ENCODE peak calls at places on chromosomes 6 and 20, in ten cellular contexts. I is MM.1S; H is mesendoderm; Z is CD8-positive, alpha-beta T cell; M is astrocyte; D is A549; B is psoas muscle; J is neuronal stem cell; F is tibial nerve; C is iPS DF 6.9. O is an unnamed sample.

GRCh38 chr20:53678990-53679596 is 85.5 kb upstream of the ZNF217 start:
- DNase-seq in M (no peak), B (no peak), I (no peak), D (no peak), Z (no peak), H (no peak), J (no peak), C (no peak), F (no peak), O (no peak)

GRCh38 chr20:21270806-21271205 is 32.3 kb upstream of the XRN2 start:
- DNase-seq in D (no peak), H (no peak), C (no peak), J (no peak), Z (no peak), M (no peak), F (no peak), B (no peak), I (no peak), O (no peak)

GRCh38 chr6:134903448-134903847 is 46.5 kb downstream of the ALDH8A1 start:
- DNase-seq in M (no peak), B (no peak), H (no peak), Z (no peak), J (no peak), D (no peak), I (no peak), F (no peak), C (no peak), O (no peak)

GRCh38 chr6:134357110-134357509 is 39.2 kb upstream of the SGK1 start:
- DNase-seq in B (no peak), J (no peak), Z (no peak), M (no peak), D (no peak), H (no peak), C (no peak), F (no peak), I (no peak), O (no peak)

GRCh38 chr20:43840382-43841070 is 74.1 kb upstream of the TOX2 start:
- DNase-seq in Z (peak; percentile 23), C (peak; percentile 33), M (no peak), I (peak; percentile 29), D (peak; percentile 80), J (peak; percentile 11), H (peak; percentile 78), F (no peak), B (no peak), O (no peak)

GRCh38 chr6:138562691-138563090 is 63.4 kb upstream of the NHSL1 start:
- DNase-seq in F (no peak), H (no peak), M (no peak), Z (no peak), B (no peak), I (no peak), C (no peak), J (no peak), D (no peak), O (no peak)

GRCh38 chr6:38739532-38739931 is 24.4 kb downstream of the DNAH8 start:
- DNase-seq in D (no peak), B (no peak), J (no peak), I (no peak), C (no peak), Z (no peak), F (no peak), H (no peak), M (no peak), O (no peak)

GRCh38 chr6:12605888-12606345 is 110.7 kb upstream of the PHACTR1 start:
- DNase-seq in D (peak; percentile 23), J (peak; percentile 48), M (peak; percentile 42), H (peak; percentile 82), Z (peak; percentile 22), B (no peak), I (peak; percentile 81), F (peak; percentile 73), C (peak; percentile 47), O (peak; percentile 53)

GRCh38 chr6:124535746-124536145 is 426.5 kb upstream of the RNF217 start:
- DNase-seq in B (no peak), C (no peak), M (peak; percentile 74), H (peak; percentile 50), F (no peak), J (no peak), Z (no peak), I (no peak), D (peak; percentile 1), O (no peak)

GRCh38 chr6:17470209-17470952 is 77.0 kb downstream of the CAP2 start:
- DNase-seq in D (no peak), C (no peak), Z (no peak), H (no peak), J (no peak), I (no peak), F (no peak), B (no peak), M (peak; percentile 48), O (no peak)

GRCh38 chr6:55704421-55704820 is 125.4 kb upstream of the HMGCLL1 start:
- DNase-seq in J (no peak), H (peak; percentile 3), Z (no peak), B (no peak), D (no peak), M (peak; percentile 75), F (no peak), I (no peak), C (no peak), O (no peak)

GRCh38 chr20:33647603-33648395 is 14.3 kb upstream of the C20orf144 start:
- DNase-seq in B (no peak), D (no peak), M (peak; percentile 85), H (no peak), J (no peak), F (no peak), I (peak; percentile 86), Z (no peak), C (no peak), O (no peak)

GRCh38 chr20:10654630-10655029 is 19.2 kb downstream of the JAG1 start:
- DNase-seq in I (no peak), D (no peak), Z (no peak), J (no peak), F (no peak), M (no peak), B (no peak), H (peak; percentile 65), C (no peak), O (peak; percentile 73)
- H3K4me1 ChIP-seq in I (no peaks in the 10 kb centered on the region), D (peaks cover 58% of the 10 kb centered on the region), Z (no peaks in the 10 kb centered on the region), J (peaks cover 55% of the 10 kb centered on the region), F (peaks cover 32% of the 10 kb centered on the region), M (peaks cover 56% of the 10 kb centered on the region), B (peaks cover 46% of the 10 kb centered on the region), H (peaks cover 21% of the 10 kb centered on the region), C (peaks cover 12% of the 10 kb centered on the region), O (peaks cover 65% of the 10 kb centered on the region)

DNA sequence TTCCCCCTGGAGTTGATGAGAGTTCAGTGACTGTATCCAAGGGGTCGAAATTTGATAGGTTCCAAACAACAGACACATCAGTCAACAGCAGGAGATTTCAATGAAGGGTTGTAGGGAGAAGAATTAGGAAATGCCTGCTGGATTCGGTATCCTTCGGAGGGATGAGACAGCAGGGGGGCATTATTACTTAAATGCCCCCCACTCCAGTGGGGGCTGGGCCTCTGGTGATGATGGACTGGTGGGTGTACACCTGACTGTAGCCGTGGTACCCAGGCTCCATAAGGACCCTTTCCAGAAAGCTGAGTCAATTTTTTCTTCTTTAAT is 41.2 kb downstream of the ZMYND8 start:
- DNase-seq in D (no peak), Z (no peak), C (no peak), B (peak; percentile 40), M (no peak), I (no peak), F (no peak), J (no peak), H (peak; percentile 63), O (no peak)
- H3K27ac ChIP-seq in D (peak overlapping the region; percentile 97), Z (no peak overlapping the region), C (no peak overlapping the region), B (peak overlapping the region; percentile 96), M (peak overlapping the region; percentile 97), I (no peak overlapping the region), F (peak overlapping the region; percentile 95), J (peak overlapping the region; percentile 46), H (peak overlapping the region; percentile 49), O (no peak overlapping the region)

DNA sequence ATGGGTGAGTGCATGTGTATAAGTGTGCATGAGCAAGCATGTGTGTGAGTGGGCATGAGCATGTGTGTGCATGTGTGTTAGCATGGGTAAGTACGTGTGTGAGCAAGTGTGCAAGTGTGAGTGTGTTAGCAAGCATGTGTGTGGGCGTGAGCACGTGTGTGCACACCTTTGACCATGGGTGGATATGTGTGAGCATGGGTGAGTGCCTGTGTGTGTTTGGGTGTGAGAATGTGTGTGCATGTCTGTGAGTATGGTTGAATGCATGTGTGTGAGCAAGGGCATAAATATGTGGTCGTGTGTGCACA is 84.6 kb downstream of the DLL1 start:
- DNase-seq in M (no peak), D (no peak), J (no peak), I (no peak), B (no peak), F (peak; percentile 2), C (no peak), Z (peak; percentile 3), H (no peak), O (no peak)
- H3K4me1 ChIP-seq in M (no peaks in the 10 kb centered on the region), D (no peaks in the 10 kb centered on the region), J (peaks cover 21% of the 10 kb centered on the region), I (no peaks in the 10 kb centered on the region), B (no peaks in the 10 kb centered on the region), F (no peaks in the 10 kb centered on the region), C (no peaks in the 10 kb centered on the region), Z (no peaks in the 10 kb centered on the region), H (no peaks in the 10 kb centered on the region), O (no peaks in the 10 kb centered on the region)

DNA sequence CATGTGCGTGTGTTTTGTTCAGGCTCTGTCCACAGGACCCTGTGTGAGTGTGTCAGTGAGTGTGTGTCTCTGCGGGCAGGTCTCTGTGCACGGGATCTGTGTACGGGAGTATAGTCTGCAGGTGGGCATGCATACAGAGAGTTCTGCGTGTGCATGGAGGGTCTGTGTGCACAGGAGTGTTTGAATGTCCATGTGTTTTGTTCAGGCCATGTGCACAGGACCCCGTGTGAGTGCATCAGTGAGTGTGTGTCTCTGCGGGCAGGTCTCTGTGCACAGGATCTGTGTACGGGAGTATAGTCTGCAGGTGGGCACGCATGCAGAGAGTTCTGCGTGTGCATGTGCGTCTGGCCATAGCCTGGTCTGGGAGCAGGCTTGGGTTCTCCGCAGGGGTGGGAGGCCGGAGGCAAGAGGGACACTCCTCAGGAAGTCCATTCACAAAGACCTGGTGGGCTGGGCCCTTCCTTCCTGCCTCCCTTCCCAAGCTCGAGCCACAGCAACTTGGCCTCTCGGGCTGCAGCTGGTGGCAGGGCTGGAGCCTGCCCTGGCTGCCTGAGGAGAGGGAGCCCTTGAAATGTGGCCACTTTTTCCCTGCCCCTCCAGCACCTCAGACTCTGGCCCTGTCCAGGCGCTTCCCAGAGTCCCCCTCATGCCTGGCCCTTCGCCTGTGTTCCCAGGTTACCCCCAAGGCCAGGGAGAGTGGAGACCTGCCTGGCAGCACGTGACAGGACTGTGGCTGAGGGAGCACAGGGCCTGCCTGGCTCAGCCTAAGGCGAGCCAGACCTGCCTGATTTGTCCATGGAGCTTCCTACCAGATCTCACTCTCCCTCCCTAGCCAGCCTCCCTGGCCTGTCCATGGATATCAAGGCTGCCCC is 6.8 kb downstream of the HSPA12B start:
- DNase-seq in I (no peak), M (no peak), J (no peak), F (no peak), D (no peak), B (no peak), H (no peak), C (no peak), Z (no peak), O (no peak)
- H3K27ac ChIP-seq in I (no peak overlapping the region), M (no peak overlapping the region), J (no peak overlapping the region), F (no peak overlapping the region), D (no peak overlapping the region), B (peak overlapping the region; percentile 55), H (no peak overlapping the region), C (no peak overlapping the region), Z (no peak overlapping the region), O (no peak overlapping the region)

GRCh38 chr20:3784863-3785239 is 1.7 kb downstream of the CENPB start:
- DNase-seq in C (no peak), F (no peak), B (no peak), J (no peak), M (no peak), I (no peak), H (no peak), Z (no peak), D (no peak), O (no peak)
- H3K4me1 ChIP-seq in C (peaks cover 4% of the 10 kb centered on the region), F (peaks cover 30% of the 10 kb centered on the region), B (peaks cover 35% of the 10 kb centered on the region), J (peaks cover 17% of the 10 kb centered on the region), M (peaks cover 18% of the 10 kb centered on the region), I (peaks cover 9% of the 10 kb centered on the region), H (no peaks in the 10 kb centered on the region), Z (peaks cover 33% of the 10 kb centered on the region), D (peaks cover 48% of the 10 kb centered on the region), O (peaks cover 28% of the 10 kb centered on the region)

O was measured in pancreas.